ENCODE peak calls at places on chromosome 13, in six cellular contexts. C, R, B, D, O and S are unnamed samples.

GRCh38 chr13:99380921-99381645 is 73.9 kb upstream of the GPR183 start:
- DNase-seq in D (no peak), O (no peak), B (no peak), C (no peak), R (no peak), S (no peak)

GRCh38 chr13:27533155-27533643 is 82.8 kb upstream of the MTIF3 start:
- DNase-seq in O (peak), B (peak), D (peak), R (peak), C (peak), S (peak)

GRCh38 chr13:27980280-27980998 is 8.1 kb downstream of the URAD start:
- DNase-seq in O (no peak), C (no peak), R (no peak), D (no peak), B (no peak), S (no peak)

GRCh38 chr13:102905905-102906304 is 60.1 kb downstream of the ERCC5 start:
- DNase-seq in R (no peak), D (no peak), B (no peak), O (no peak), C (no peak), S (no peak)

GRCh38 chr13:51425410-51426042 is 27.3 kb downstream of the INTS6 start:
- DNase-seq in D (peak), B (no peak), R (peak), C (no peak), O (no peak), S (peak)

GRCh38 chr13:26967119-26968038 is 204.2 kb downstream of the USP12 start:
- DNase-seq in O (peak), R (peak), D (peak), C (peak), B (no peak), S (peak)

GRCh38 chr13:50914848-50915247 is 5.3 kb downstream of the RNASEH2B start:
- DNase-seq in D (peak), O (no peak), B (no peak), R (peak), C (no peak), S (peak)

GRCh38 chr13:99805361-99805760 is 166.2 kb downstream of the ZIC5 start:
- DNase-seq in D (no peak), R (no peak), C (no peak), O (no peak), B (peak), S (no peak)

GRCh38 chr13:29255567-29255966 is 339.9 kb downstream of the SLC7A1 start:
- DNase-seq in R (no peak), O (no peak), C (no peak), D (no peak), B (no peak), S (no peak)

GRCh38 chr13:26295812-26296211 is 41.9 kb downstream of the CDK8 start:
- DNase-seq in D (no peak), B (no peak), O (no peak), C (no peak), R (no peak), S (no peak)

GRCh38 chr13:112814905-112815585 is 125.2 kb downstream of the ATP11A start:
- DNase-seq in B (no peak), O (peak), C (no peak), D (no peak), R (peak), S (no peak)

GRCh38 chr13:21240586-21240985 is 64.1 kb downstream of the MRPL57 start:
- DNase-seq in R (peak), C (no peak), D (peak), O (no peak), B (no peak), S (peak)

GRCh38 chr13:85099245-85099644 is 700.0 kb downstream of the SLITRK6 start:
- DNase-seq in B (no peak), C (no peak), R (no peak), O (no peak), D (no peak), S (no peak)

GRCh38 chr13:98878421-98879126 is 99.3 kb downstream of the DOCK9 start:
- DNase-seq in R (peak), O (no peak), B (no peak), C (no peak), D (no peak), S (no peak)

GRCh38 chr13:74026753-74027152 is 107.5 kb downstream of the KLF12 start:
- DNase-seq in O (no peak), C (no peak), B (peak), D (no peak), R (no peak), S (no peak)

GRCh38 chr13:27264181-27264580 is 6.4 kb upstream of the RASL11A start:
- DNase-seq in D (peak), R (peak), B (no peak), C (peak), O (peak), S (peak)

GRCh38 chr13:97621631-97622030 is 187.7 kb downstream of the RAP2A start:
- DNase-seq in O (no peak), D (no peak), B (no peak), C (no peak), R (no peak), S (no peak)

GRCh38 chr13:100275746-100276145 is 186.9 kb downstream of the PCCA start:
- DNase-seq in C (no peak), D (no peak), R (no peak), B (no peak), O (no peak), S (peak)

GRCh38 chr13:20716951-20717350 is 13.5 kb downstream of the IL17D start:
- DNase-seq in C (no peak), R (no peak), B (no peak), D (no peak), O (no peak), S (no peak)

GRCh38 chr13:46909037-46909436 is 12.2 kb upstream of the HTR2A start:
- DNase-seq in R (peak), C (no peak), D (no peak), O (no peak), B (no peak), S (no peak)

GRCh38 chr13:105033999-105034398 is 1501.5 kb downstream of the EFNB2 start:
- DNase-seq in O (no peak), C (no peak), D (no peak), R (no peak), B (no peak), S (no peak)

GRCh38 chr13:109363431-109363830 is 423.0 kb downstream of the IRS2 start:
- DNase-seq in B (no peak), R (no peak), C (no peak), O (no peak), D (no peak), S (no peak)

GRCh38 chr13:83563499-83563898 is 318.8 kb downstream of the SLITRK1 start:
- DNase-seq in C (no peak), O (no peak), D (no peak), R (no peak), B (no peak), S (no peak)

GRCh38 chr13:98496239-98496668 is 80.7 kb downstream of the STK24 start:
- DNase-seq in R (peak), D (peak), O (no peak), B (no peak), C (no peak), S (peak)

GRCh38 chr13:94173312-94173854 is 306.1 kb downstream of the DCT start:
- DNase-seq in D (peak), B (no peak), R (peak), O (no peak), C (no peak), S (peak)

GRCh38 chr13:112103260-112103843 is 36.4 kb downstream of the SOX1 start:
- DNase-seq in B (no peak), D (no peak), C (no peak), O (no peak), R (no peak), S (no peak)

GRCh38 chr13:75587679-75588078 is 38.1 kb downstream of the UCHL3 start:
- DNase-seq in C (no peak), D (no peak), B (no peak), O (no peak), R (peak), S (no peak)

GRCh38 chr13:74987124-74987690 is 494.8 kb downstream of the TBC1D4 start:
- DNase-seq in R (no peak), D (no peak), C (no peak), B (no peak), O (no peak), S (no peak)

GRCh38 chr13:110492299-110493160 is 69.0 kb downstream of the RAB20 start:
- DNase-seq in O (no peak), D (no peak), B (no peak), R (no peak), C (no peak), S (no peak)

GRCh38 chr13:110981379-110981778 is 66.5 kb upstream of the ANKRD10 start:
- DNase-seq in B (no peak), C (no peak), R (no peak), O (no peak), D (no peak), S (no peak)

GRCh38 chr13:113669871-113670341 is 2.9 kb downstream of the GRK1 start:
- DNase-seq in C (no peak), D (no peak), O (no peak), B (no peak), R (no peak), S (no peak)

GRCh38 chr13:72808917-72809500 is 27.1 kb downstream of the PIBF1 start:
- DNase-seq in C (no peak), O (no peak), B (no peak), D (peak), R (peak), S (peak)

GRCh38 chr13:104196611-104197010 is 1130.4 kb upstream of the SLC10A2 start:
- DNase-seq in B (no peak), O (no peak), C (no peak), R (no peak), D (no peak), S (no peak)

GRCh38 chr13:112447761-112448603 is 71.8 kb downstream of the SPACA7 start:
- DNase-seq in R (no peak), D (no peak), C (no peak), B (no peak), O (no peak), S (no peak)

GRCh38 chr13:33367931-33368330 is 82.4 kb upstream of the STARD13 start:
- DNase-seq in O (no peak), R (no peak), D (peak), B (no peak), C (no peak), S (no peak)

GRCh38 chr13:113423225-113424170 is 29.8 kb downstream of the ADPRHL1 start:
- DNase-seq in R (no peak), O (peak), B (no peak), D (no peak), C (no peak), S (no peak)

GRCh38 chr13:40340368-40341085 is 325.9 kb downstream of the FOXO1 start:
- DNase-seq in D (no peak), O (no peak), C (peak), B (no peak), R (peak), S (peak)
- TF ChIP-seq CTCF in D (no peak), O (no peak), C (peak), B (no peak), R (peak), S (peak)

GRCh38 chr13:65971541-65971940 is 1258.6 kb downstream of the PCDH9 start:
- DNase-seq in O (no peak), D (no peak), B (no peak), R (no peak), C (no peak), S (no peak)

GRCh38 chr13:65965496-65965895 is 1264.6 kb downstream of the PCDH9 start:
- DNase-seq in R (peak), C (no peak), O (no peak), B (no peak), D (peak), S (peak)

GRCh38 chr13:65964672-65965071 is 1265.5 kb downstream of the PCDH9 start:
- DNase-seq in D (peak), R (no peak), B (no peak), O (no peak), C (no peak), S (no peak)

GRCh38 chr13:65966991-65967451 is 1263.1 kb downstream of the PCDH9 start:
- DNase-seq in B (no peak), R (peak), C (no peak), D (peak), O (no peak), S (peak)
- TF ChIP-seq CTCF in B (peak), R (peak), C (no peak), D (peak), O (no peak), S (peak)

GRCh38 chr13:62626771-62627170 is 1211.1 kb upstream of the PCDH20 start:
- DNase-seq in R (no peak), B (no peak), O (no peak), C (no peak), D (no peak), S (no peak)
- TF ChIP-seq CTCF in R (no peak), B (peak), O (no peak), C (no peak), D (peak), S (no peak)

DNA sequence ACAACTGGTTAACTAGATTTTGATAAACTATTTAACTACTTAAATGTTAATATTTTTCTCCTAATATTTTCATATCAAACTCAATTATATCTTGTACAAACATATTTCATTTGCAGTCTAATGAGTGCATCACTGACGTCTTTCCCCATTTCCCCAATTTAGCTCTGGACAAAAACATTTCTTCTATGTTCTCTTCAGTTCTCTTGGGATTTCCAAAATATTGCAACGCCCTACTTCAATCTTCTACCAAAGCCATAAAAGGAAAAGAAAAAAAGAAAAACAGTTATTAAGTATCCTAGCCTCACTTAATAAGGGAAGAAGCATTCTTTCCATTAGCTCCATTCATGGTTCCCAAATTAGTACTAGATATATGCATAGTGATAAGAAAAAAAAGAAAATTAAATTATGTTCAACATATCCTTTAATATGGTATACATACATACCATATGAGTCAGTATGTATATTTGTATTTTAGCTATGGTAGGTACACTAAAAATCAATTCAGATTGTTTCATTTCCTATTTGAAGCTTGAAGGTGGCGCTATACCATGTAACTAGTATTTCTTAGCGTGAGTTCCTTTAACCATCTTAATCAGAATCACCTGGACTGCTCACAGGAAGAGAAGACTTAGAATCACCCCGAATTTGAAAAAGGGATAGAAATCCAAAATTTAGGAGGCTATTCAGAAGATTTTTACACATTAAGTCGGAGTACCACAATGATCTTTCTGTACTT is 9.9 kb downstream of the FBXL3 start:
- DNase-seq in C (no peak), B (no peak), R (no peak), O (no peak), D (no peak), S (no peak)
- TF ChIP-seq CTCF in C (no peak), B (no peak), R (no peak), O (no peak), D (no peak), S (no peak)

GRCh38 chr13:49418206-49418605 is 25.7 kb downstream of the CAB39L start:
- DNase-seq in C (no peak), O (no peak), D (no peak), B (no peak), R (no peak), S (no peak)

GRCh38 chr13:49419292-49419691 is 24.6 kb downstream of the CAB39L start:
- DNase-seq in O (no peak), R (no peak), C (no peak), D (peak), B (no peak), S (peak)

DNA sequence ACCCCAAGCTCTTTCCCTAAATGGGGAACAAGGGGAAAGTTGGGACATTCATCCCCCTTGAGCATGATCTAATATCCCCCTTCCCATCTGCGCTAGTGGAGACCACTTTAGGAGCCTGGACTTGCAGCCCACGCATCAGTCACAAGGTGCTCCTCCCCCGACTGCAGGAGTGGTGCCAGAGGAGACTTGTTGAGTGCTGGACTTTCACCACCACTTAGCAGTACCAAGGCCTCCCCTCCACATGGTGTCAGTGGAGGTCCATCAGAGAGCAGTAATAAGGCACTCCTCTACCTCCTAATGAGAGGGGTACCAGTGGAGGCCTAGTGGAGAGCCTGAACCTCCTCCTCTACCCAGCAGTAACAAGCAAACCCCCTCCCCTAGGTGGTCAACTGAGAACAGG is 22.5 kb downstream of the CAB39L start:
- DNase-seq in B (peak), C (peak), R (no peak), D (peak), O (no peak), S (peak)
- TF ChIP-seq CTCF in B (no peak), C (no peak), R (no peak), D (peak), O (no peak), S (peak)